ENCODE peak calls at places on chromosomes 16 and 17, in five cellular contexts. H is thoracic aorta, Y is Peyer's patch, F is heart right ventricle, A is adipocyte. K is an unnamed sample. For H3K36me3, the result is how much of the 10 kb centered on the place peaks cover.

GRCh38 chr16:51149721-51150158 is 1.3 kb downstream of the SALL1 start:
- DNase-seq in A (no peak), Y (no peak), H (no peak), F (no peak), K (no peak)

GRCh38 chr16:56833243-56833970 is 31.6 kb upstream of the SLC12A3 start:
- DNase-seq in A (no peak), H (no peak), Y (no peak), F (no peak), K (no peak)

GRCh38 chr17:69802045-69802740 is 272.8 kb upstream of the KCNJ16 start:
- DNase-seq in A (peak), F (no peak), Y (no peak), H (no peak), K (no peak)

GRCh38 chr17:382644-383533 is 30.3 kb upstream of the RPH3AL start:
- DNase-seq in H (no peak), F (peak), A (peak), Y (no peak), K (no peak)

GRCh38 chr17:76173474-76173873 is 32.4 kb upstream of the FOXJ1 start:
- DNase-seq in A (no peak), H (no peak), Y (no peak), F (no peak), K (no peak)

GRCh38 chr17:69518951-69519350 is 104.5 kb downstream of the MAP2K6 start:
- DNase-seq in F (no peak), H (no peak), A (no peak), Y (no peak), K (no peak)

GRCh38 chr17:12648498-12648897 is 17.2 kb upstream of the MYOCD start:
- DNase-seq in H (no peak), Y (no peak), F (no peak), A (no peak), K (no peak)

GRCh38 chr17:42629420-42630009 is 20.0 kb downstream of the TUBG1 start:
- DNase-seq in H (no peak), Y (no peak), F (no peak), A (no peak), K (no peak)

GRCh38 chr17:80189611-80190010 is 19.8 kb downstream of the CARD14 start:
- DNase-seq in F (no peak), H (no peak), A (no peak), Y (no peak), K (no peak)

GRCh38 chr16:75559564-75560372 is 3.7 kb upstream of the TMEM231 start:
- DNase-seq in A (peak), H (no peak), F (peak), Y (no peak), K (no peak)

GRCh38 chr17:81551458-81552243 is 502 bp downstream of the FAAP100 start:
- DNase-seq in F (no peak), A (peak), Y (peak), H (no peak), K (no peak)

GRCh38 chr16:86584071-86584685 is 5.8 kb downstream of the FOXL1 start:
- DNase-seq in H (no peak), Y (no peak), F (no peak), A (no peak), K (no peak)

GRCh38 chr16:27232061-27232841 is 28.9 kb downstream of the KDM8 start:
- DNase-seq in H (no peak), F (no peak), Y (peak), A (no peak), K (no peak)

GRCh38 chr17:21157586-21158370 is 31.0 kb downstream of the DHRS7B start:
- DNase-seq in F (no peak), H (no peak), Y (no peak), A (no peak), K (no peak)

GRCh38 chr17:75111777-75112176 is 2.0 kb downstream of the ARMC7 start:
- DNase-seq in H (no peak), F (no peak), A (no peak), Y (no peak), K (no peak)

GRCh38 chr16:17312100-17312732 is 158.5 kb downstream of the XYLT1 start:
- DNase-seq in F (no peak), A (no peak), Y (no peak), H (no peak), K (no peak)

GRCh38 chr17:4270746-4271145 is 7.0 kb upstream of the ANKFY1 start:
- DNase-seq in H (no peak), Y (no peak), A (no peak), F (no peak), K (no peak)

GRCh38 chr16:23615805-23616204 is 19.7 kb upstream of the NDUFAB1 start:
- DNase-seq in H (no peak), A (no peak), Y (no peak), F (no peak), K (no peak)

GRCh38 chr17:50935201-50936124 is 69.3 kb upstream of the TOB1 start:
- DNase-seq in H (peak), F (peak), A (no peak), Y (no peak), K (no peak)

GRCh38 chr16:50636865-50637374 is 44.2 kb downstream of the SNX20 start:
- DNase-seq in A (no peak), Y (no peak), H (no peak), F (no peak), K (no peak)

GRCh38 chr16:29729116-29729521 is 16.7 kb downstream of the C16orf54 start:
- DNase-seq in F (peak), H (no peak), Y (no peak), A (peak), K (no peak)

GRCh38 chr16:31038993-31039392 is 5.6 kb downstream of the STX4 start:
- DNase-seq in H (no peak), F (no peak), Y (no peak), A (no peak), K (no peak)

GRCh38 chr16:50172195-50172922 is 19.3 kb downstream of the TENT4B start:
- DNase-seq in F (no peak), A (no peak), Y (no peak), H (no peak), K (no peak)

DNA sequence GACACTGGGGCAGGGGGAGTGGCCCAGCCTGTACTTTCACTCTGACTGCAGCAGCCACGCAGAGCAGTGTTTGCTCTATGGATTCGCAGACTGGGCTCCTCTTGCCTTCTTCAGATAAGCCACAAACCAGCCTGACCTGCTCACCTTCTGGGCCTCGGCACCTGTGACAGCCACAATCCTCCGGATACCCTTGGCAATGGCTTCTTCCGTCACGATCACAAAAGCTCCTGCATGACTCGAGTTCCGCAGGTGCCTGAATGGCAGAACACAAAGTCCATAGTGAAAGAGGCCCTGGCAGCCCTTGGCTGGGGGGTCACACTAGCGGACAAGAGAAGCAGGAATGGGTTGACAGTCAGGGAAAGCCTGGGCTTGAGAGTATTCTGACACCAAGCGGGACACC is 3.8 kb upstream of the EXOSC6 start:
- DNase-seq in F (no peak), H (no peak), Y (no peak), A (no peak), K (no peak)
- H3K36me3 ChIP-seq in F (under half), H (half or more), Y (under half), A (half or more), K (half or more)

GRCh38 chr16:15532825-15533224 is 98.4 kb downstream of the BMERB1 start:
- DNase-seq in F (no peak), H (no peak), Y (no peak), A (no peak), K (no peak)

GRCh38 chr16:15536813-15537212 is 102.4 kb downstream of the BMERB1 start:
- DNase-seq in Y (no peak), H (no peak), F (no peak), A (no peak), K (no peak)

GRCh38 chr16:15538484-15538883 is 104.1 kb downstream of the BMERB1 start:
- DNase-seq in A (no peak), F (no peak), Y (no peak), H (no peak), K (no peak)

GRCh38 chr16:15533386-15533785 is 99.0 kb downstream of the BMERB1 start:
- DNase-seq in H (no peak), Y (no peak), F (no peak), A (no peak), K (no peak)

GRCh38 chr16:15535772-15536171 is 101.4 kb downstream of the BMERB1 start:
- DNase-seq in F (no peak), H (no peak), Y (no peak), A (no peak), K (no peak)
- H3K36me3 ChIP-seq in F (under half), H (under half), Y (under half), A (under half), K (under half)

DNA sequence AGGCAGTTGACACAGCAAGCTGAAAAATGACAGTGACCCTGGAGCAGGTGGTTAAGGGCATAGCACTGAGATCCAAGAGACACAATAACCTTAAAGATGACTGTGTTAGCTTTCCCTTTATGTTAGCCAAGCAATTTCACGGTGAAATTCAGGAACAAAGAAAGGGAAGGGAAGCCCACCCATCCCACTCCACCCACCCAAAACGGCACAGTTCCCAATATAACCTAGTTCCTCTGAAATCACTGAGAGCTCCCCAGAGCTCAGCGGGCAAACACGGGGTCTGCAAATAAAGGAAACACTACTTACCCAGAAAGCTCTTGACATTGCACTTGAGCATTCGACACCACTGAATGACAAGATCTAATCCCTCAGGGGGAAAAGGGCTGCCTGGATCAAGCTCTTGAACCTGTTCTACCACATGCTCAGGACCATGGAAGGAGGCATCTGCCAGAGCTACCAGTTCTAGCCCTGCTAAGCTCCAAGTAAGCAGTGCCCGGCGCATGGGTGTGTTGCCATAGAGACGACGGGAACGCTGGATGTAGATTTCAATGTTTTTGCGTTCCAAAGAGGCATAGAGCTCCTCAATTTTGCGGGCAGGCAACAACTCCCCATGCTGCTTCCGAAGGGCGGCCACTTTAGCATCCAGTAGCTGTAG is 10.6 kb downstream of the BLTP2 start:
- DNase-seq in F (no peak), Y (no peak), H (no peak), A (no peak), K (no peak)
- H3K36me3 ChIP-seq in F (under half), Y (under half), H (half or more), A (half or more), K (half or more)

GRCh38 chr16:24821129-24821528 is 24.6 kb upstream of the SLC5A11 start:
- DNase-seq in A (no peak), H (no peak), F (no peak), Y (no peak), K (no peak)
- H3K36me3 ChIP-seq in A (half or more), H (half or more), F (under half), Y (under half), K (under half)